ENCODE peak calls at places on chromosomes 5 and 9, in four cellular contexts. One of them, this sample, is unnamed.

GRCh38 chr9:120107138-120107537 is 472.8 kb downstream of the CDK5RAP2 start:
- DNase-seq in H1: no peak
- DNase-seq in upper lobe of left lung: no peak
- DNase-seq in HCT116: no peak
- DNase-seq in this sample: no peak

GRCh38 chr9:130332384-130332926 is 66.9 kb downstream of the HMCN2 start:
- DNase-seq in H1: no peak
- DNase-seq in upper lobe of left lung: no peak
- DNase-seq in HCT116: no peak
- DNase-seq in this sample: no peak

GRCh38 chr9:87336914-87337333 is 160.7 kb upstream of the DAPK1 start:
- DNase-seq in H1: no peak
- DNase-seq in upper lobe of left lung: no peak
- DNase-seq in HCT116: peak
- DNase-seq in this sample: peak

GRCh38 chr5:14685757-14686156 is 21.2 kb downstream of the OTULIN start:
- DNase-seq in H1: no peak
- DNase-seq in upper lobe of left lung: no peak
- DNase-seq in HCT116: peak
- DNase-seq in this sample: no peak

GRCh38 chr5:133602829-133603380 is 9.4 kb downstream of the FSTL4 start:
- DNase-seq in H1: no peak
- DNase-seq in upper lobe of left lung: no peak
- DNase-seq in HCT116: no peak
- DNase-seq in this sample: no peak

GRCh38 chr5:170305016-170305645 is 7.6 kb upstream of the LCP2 start:
- DNase-seq in H1: no peak
- DNase-seq in upper lobe of left lung: no peak
- DNase-seq in HCT116: no peak
- DNase-seq in this sample: no peak

GRCh38 chr9:79667716-79668458 is 96.1 kb downstream of the TLE4 start:
- DNase-seq in H1: no peak
- DNase-seq in upper lobe of left lung: no peak
- DNase-seq in HCT116: no peak
- DNase-seq in this sample: peak

GRCh38 chr9:83707518-83707767 is 315 bp downstream of the UBQLN1 start:
- DNase-seq in H1: no peak
- DNase-seq in upper lobe of left lung: no peak
- DNase-seq in HCT116: no peak
- DNase-seq in this sample: peak

GRCh38 chr5:172546196-172546595 is 91.9 kb upstream of the SH3PXD2B start:
- DNase-seq in H1: no peak
- DNase-seq in upper lobe of left lung: no peak
- DNase-seq in HCT116: no peak
- DNase-seq in this sample: no peak

GRCh38 chr5:171445910-171446516 is 26.6 kb downstream of the FGF18 start:
- DNase-seq in H1: no peak
- DNase-seq in upper lobe of left lung: no peak
- DNase-seq in HCT116: no peak
- DNase-seq in this sample: no peak

GRCh38 chr5:31638748-31639418 is at the start of gene PDZD2:
- DNase-seq in H1: peak
- DNase-seq in upper lobe of left lung: peak
- DNase-seq in HCT116: peak
- DNase-seq in this sample: peak

GRCh38 chr5:171589461-171589860 is 170.0 kb downstream of the FGF18 start:
- DNase-seq in H1: peak
- DNase-seq in upper lobe of left lung: no peak
- DNase-seq in HCT116: no peak
- DNase-seq in this sample: no peak

GRCh38 chr5:112636751-112637150 is 100.9 kb upstream of the APC start:
- DNase-seq in H1: no peak
- DNase-seq in upper lobe of left lung: no peak
- DNase-seq in HCT116: no peak
- DNase-seq in this sample: no peak

GRCh38 chr9:137694962-137695875 is 76.4 kb downstream of the EHMT1 start:
- DNase-seq in H1: peak
- DNase-seq in upper lobe of left lung: peak
- DNase-seq in HCT116: no peak
- DNase-seq in this sample: peak

GRCh38 chr9:33163433-33164137 is 3.6 kb downstream of the B4GALT1 start:
- DNase-seq in H1: no peak
- DNase-seq in upper lobe of left lung: no peak
- DNase-seq in HCT116: no peak
- DNase-seq in this sample: no peak

GRCh38 chr9:98706651-98707103 is 2.1 kb downstream of the GABBR2 start:
- DNase-seq in H1: no peak
- DNase-seq in upper lobe of left lung: no peak
- DNase-seq in HCT116: no peak
- DNase-seq in this sample: no peak

GRCh38 chr5:42301349-42301748 is 121.9 kb upstream of the GHR start:
- DNase-seq in H1: no peak
- DNase-seq in upper lobe of left lung: no peak
- DNase-seq in HCT116: no peak
- DNase-seq in this sample: no peak

GRCh38 chr9:98383758-98384157 is 128.3 kb upstream of the TBC1D2 start:
- DNase-seq in H1: no peak
- DNase-seq in upper lobe of left lung: no peak
- DNase-seq in HCT116: no peak
- DNase-seq in this sample: no peak

GRCh38 chr9:134325813-134326753 is at the start of gene RXRA:
- DNase-seq in H1: peak
- DNase-seq in upper lobe of left lung: peak
- DNase-seq in HCT116: no peak
- DNase-seq in this sample: peak
- TF ChIP-seq POLR2AphosphoS5 in H1: no peak
- TF ChIP-seq POLR2AphosphoS5 in upper lobe of left lung: no peak
- TF ChIP-seq POLR2AphosphoS5 in HCT116: peak
- TF ChIP-seq POLR2AphosphoS5 in this sample: peak

GRCh38 chr9:105191508-105192118 is 52.8 kb upstream of the SLC44A1 start:
- DNase-seq in H1: no peak
- DNase-seq in upper lobe of left lung: peak
- DNase-seq in HCT116: no peak
- DNase-seq in this sample: no peak
- TF ChIP-seq POLR2AphosphoS5 in H1: no peak
- TF ChIP-seq POLR2AphosphoS5 in upper lobe of left lung: peak
- TF ChIP-seq POLR2AphosphoS5 in HCT116: no peak
- TF ChIP-seq POLR2AphosphoS5 in this sample: no peak

GRCh38 chr5:115415143-115415491 is 118.7 kb upstream of the CCDC112 start:
- DNase-seq in H1: no peak
- DNase-seq in upper lobe of left lung: peak
- DNase-seq in HCT116: peak
- DNase-seq in this sample: peak
- TF ChIP-seq POLR2AphosphoS5 in H1: no peak
- TF ChIP-seq POLR2AphosphoS5 in upper lobe of left lung: peak
- TF ChIP-seq POLR2AphosphoS5 in HCT116: no peak
- TF ChIP-seq POLR2AphosphoS5 in this sample: no peak

GRCh38 chr5:180289966-180290365 is 1.9 kb downstream of the MAPK9 start:
- DNase-seq in H1: no peak
- DNase-seq in upper lobe of left lung: no peak
- DNase-seq in HCT116: no peak
- DNase-seq in this sample: no peak

GRCh38 chr5:180291234-180291940 is 496 bp downstream of the MAPK9 start:
- DNase-seq in H1: peak
- DNase-seq in upper lobe of left lung: peak
- DNase-seq in HCT116: no peak
- DNase-seq in this sample: peak

GRCh38 chr5:180290568-180291233 is 1.2 kb downstream of the MAPK9 start:
- DNase-seq in H1: no peak
- DNase-seq in upper lobe of left lung: no peak
- DNase-seq in HCT116: no peak
- DNase-seq in this sample: no peak

GRCh38 chr5:180287868-180288267 is 4.0 kb downstream of the MAPK9 start:
- DNase-seq in H1: no peak
- DNase-seq in upper lobe of left lung: no peak
- DNase-seq in HCT116: no peak
- DNase-seq in this sample: no peak

GRCh38 chr5:180289433-180289832 is 2.5 kb downstream of the MAPK9 start:
- DNase-seq in H1: no peak
- DNase-seq in upper lobe of left lung: peak
- DNase-seq in HCT116: no peak
- DNase-seq in this sample: peak
- TF ChIP-seq POLR2AphosphoS5 in H1: no peak
- TF ChIP-seq POLR2AphosphoS5 in upper lobe of left lung: no peak
- TF ChIP-seq POLR2AphosphoS5 in HCT116: no peak
- TF ChIP-seq POLR2AphosphoS5 in this sample: peak

GRCh38 chr5:88116396-88116795 is 152.2 kb downstream of the TMEM161B start:
- DNase-seq in H1: no peak
- DNase-seq in upper lobe of left lung: no peak
- DNase-seq in HCT116: no peak
- DNase-seq in this sample: no peak

GRCh38 chr5:88108490-88109279 is 160.0 kb downstream of the TMEM161B start:
- DNase-seq in H1: no peak
- DNase-seq in upper lobe of left lung: no peak
- DNase-seq in HCT116: no peak
- DNase-seq in this sample: no peak

GRCh38 chr5:88109806-88110205 is 158.8 kb downstream of the TMEM161B start:
- DNase-seq in H1: no peak
- DNase-seq in upper lobe of left lung: no peak
- DNase-seq in HCT116: no peak
- DNase-seq in this sample: no peak

GRCh38 chr5:88117546-88117945 is 151.1 kb downstream of the TMEM161B start:
- DNase-seq in H1: no peak
- DNase-seq in upper lobe of left lung: no peak
- DNase-seq in HCT116: no peak
- DNase-seq in this sample: no peak

DNA sequence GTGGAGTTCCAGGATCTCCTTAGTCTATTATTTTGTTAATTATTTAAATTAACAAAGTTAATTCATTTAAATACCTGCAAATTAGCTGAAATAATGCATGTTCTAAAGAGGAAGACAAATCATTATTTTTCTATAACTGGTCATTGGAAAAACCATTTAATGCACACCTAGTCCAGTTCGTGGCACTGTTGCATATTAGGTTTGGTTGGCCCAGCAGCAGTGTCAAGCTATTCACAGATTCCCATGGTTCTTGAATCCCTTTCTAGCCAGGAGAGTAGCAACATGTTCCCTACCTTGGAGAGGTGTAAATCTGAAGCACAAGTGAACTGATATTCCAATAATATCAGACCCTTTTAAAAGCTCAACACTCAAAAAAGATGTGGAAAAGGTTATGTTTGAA is 155.2 kb downstream of the TMEM161B start:
- DNase-seq in H1: no peak
- DNase-seq in upper lobe of left lung: no peak
- DNase-seq in HCT116: no peak
- DNase-seq in this sample: no peak
- TF ChIP-seq POLR2AphosphoS5 in H1: no peak
- TF ChIP-seq POLR2AphosphoS5 in upper lobe of left lung: no peak
- TF ChIP-seq POLR2AphosphoS5 in HCT116: no peak
- TF ChIP-seq POLR2AphosphoS5 in this sample: no peak

GRCh38 chr5:80193421-80193820 is 62.4 kb downstream of the SERINC5 start:
- DNase-seq in H1: no peak
- DNase-seq in upper lobe of left lung: no peak
- DNase-seq in HCT116: no peak
- DNase-seq in this sample: no peak

GRCh38 chr5:80195837-80196400 is 59.9 kb downstream of the SERINC5 start:
- DNase-seq in H1: no peak
- DNase-seq in upper lobe of left lung: no peak
- DNase-seq in HCT116: no peak
- DNase-seq in this sample: no peak

GRCh38 chr5:80191991-80192398 is 63.9 kb downstream of the SERINC5 start:
- DNase-seq in H1: no peak
- DNase-seq in upper lobe of left lung: no peak
- DNase-seq in HCT116: no peak
- DNase-seq in this sample: no peak

GRCh38 chr5:80192507-80193241 is 63.2 kb downstream of the SERINC5 start:
- DNase-seq in H1: no peak
- DNase-seq in upper lobe of left lung: no peak
- DNase-seq in HCT116: no peak
- DNase-seq in this sample: no peak

DNA sequence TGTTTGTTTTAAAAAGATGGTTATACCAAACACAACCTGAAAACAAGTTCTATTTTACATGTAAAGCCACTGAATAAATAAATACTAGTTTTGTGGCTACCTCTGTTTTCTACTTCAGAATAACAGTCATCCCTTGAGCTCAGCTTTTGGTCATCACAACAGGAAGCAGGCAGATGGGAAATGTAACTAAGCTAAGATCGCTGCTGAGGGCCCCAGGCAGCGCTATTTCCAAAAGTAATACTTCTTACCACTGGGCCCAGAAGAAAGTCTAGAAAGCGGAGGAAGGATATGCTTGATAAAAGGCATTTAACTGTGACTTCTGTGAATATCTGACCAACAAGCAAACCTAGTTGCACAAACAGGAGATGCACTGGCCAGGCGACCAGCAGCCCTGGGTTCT is 61.4 kb downstream of the SERINC5 start:
- DNase-seq in H1: no peak
- DNase-seq in upper lobe of left lung: no peak
- DNase-seq in HCT116: no peak
- DNase-seq in this sample: no peak
- TF ChIP-seq POLR2AphosphoS5 in H1: no peak
- TF ChIP-seq POLR2AphosphoS5 in upper lobe of left lung: no peak
- TF ChIP-seq POLR2AphosphoS5 in HCT116: no peak
- TF ChIP-seq POLR2AphosphoS5 in this sample: no peak

GRCh38 chr9:124353166-124353768 is 62.0 kb downstream of the PSMB7 start:
- DNase-seq in H1: no peak
- DNase-seq in upper lobe of left lung: no peak
- DNase-seq in HCT116: no peak
- DNase-seq in this sample: no peak

GRCh38 chr9:124353811-124354274 is 61.4 kb downstream of the PSMB7 start:
- DNase-seq in H1: no peak
- DNase-seq in upper lobe of left lung: peak
- DNase-seq in HCT116: no peak
- DNase-seq in this sample: no peak

GRCh38 chr9:124354364-124355031 is 60.7 kb downstream of the PSMB7 start:
- DNase-seq in H1: no peak
- DNase-seq in upper lobe of left lung: peak
- DNase-seq in HCT116: no peak
- DNase-seq in this sample: no peak

GRCh38 chr9:124351672-124352468 is 63.4 kb downstream of the PSMB7 start:
- DNase-seq in H1: no peak
- DNase-seq in upper lobe of left lung: peak
- DNase-seq in HCT116: no peak
- DNase-seq in this sample: no peak

GRCh38 chr9:124352616-124353015 is 62.6 kb downstream of the PSMB7 start:
- DNase-seq in H1: no peak
- DNase-seq in upper lobe of left lung: peak
- DNase-seq in HCT116: no peak
- DNase-seq in this sample: no peak
- TF ChIP-seq POLR2AphosphoS5 in H1: no peak
- TF ChIP-seq POLR2AphosphoS5 in upper lobe of left lung: no peak
- TF ChIP-seq POLR2AphosphoS5 in HCT116: no peak
- TF ChIP-seq POLR2AphosphoS5 in this sample: no peak

GRCh38 chr5:59648949-59649921 is 244.3 kb downstream of the PDE4D start:
- DNase-seq in H1: no peak
- DNase-seq in upper lobe of left lung: no peak
- DNase-seq in HCT116: no peak
- DNase-seq in this sample: peak
- TF ChIP-seq POLR2AphosphoS5 in H1: no peak
- TF ChIP-seq POLR2AphosphoS5 in upper lobe of left lung: no peak
- TF ChIP-seq POLR2AphosphoS5 in HCT116: no peak
- TF ChIP-seq POLR2AphosphoS5 in this sample: peak